ENCODE peak calls at places on chromosome 1, in ten cellular contexts. Z, C, Y, J, V, E, G, H, A and U are unnamed samples.

GRCh38 chr1:3423245-3423829 is 31.1 kb upstream of the ARHGEF16 start:
- DNase-seq in E (no peak), G (peak), Z (no peak), H (no peak), A (no peak), J (no peak), Y (no peak), C (no peak), V (no peak), U (no peak)

GRCh38 chr1:235468009-235468408 is 36.2 kb downstream of the B3GALNT2 start:
- DNase-seq in H (no peak), V (no peak), G (no peak), Y (no peak), C (no peak), J (no peak), A (no peak), E (no peak), Z (no peak), U (no peak)

GRCh38 chr1:101451888-101452287 is 215.1 kb downstream of the S1PR1 start:
- DNase-seq in C (no peak), G (no peak), Y (no peak), H (no peak), J (no peak), V (no peak), Z (no peak), E (no peak), A (no peak), U (no peak)

GRCh38 chr1:246961939-246962373 is 30.2 kb upstream of the AHCTF1 start:
- DNase-seq in V (no peak), Z (no peak), A (no peak), H (no peak), J (no peak), C (peak), E (no peak), Y (no peak), G (no peak), U (no peak)

GRCh38 chr1:150164769-150165168 is 15.1 kb downstream of the PLEKHO1 start:
- DNase-seq in E (no peak), H (no peak), G (no peak), Z (no peak), V (no peak), C (no peak), A (no peak), J (no peak), Y (no peak), U (no peak)

GRCh38 chr1:31027693-31028526 is 37.6 kb downstream of the PUM1 start:
- DNase-seq in C (no peak), A (no peak), Z (no peak), G (no peak), H (no peak), V (no peak), Y (no peak), E (no peak), J (no peak), U (no peak)

GRCh38 chr1:192878249-192878648 is 69.4 kb downstream of the RGS2 start:
- DNase-seq in C (no peak), Z (no peak), V (no peak), Y (no peak), G (no peak), A (peak), E (no peak), H (no peak), J (no peak), U (no peak)

GRCh38 chr1:13950637-13951036 is 250.6 kb downstream of the PRDM2 start:
- DNase-seq in G (no peak), Y (no peak), E (no peak), J (peak), V (peak), Z (no peak), H (no peak), C (no peak), A (no peak), U (peak)

GRCh38 chr1:97186381-97186780 is 464.8 kb downstream of the PTBP2 start:
- DNase-seq in G (no peak), Z (no peak), V (peak), J (no peak), E (no peak), H (no peak), A (no peak), Y (no peak), C (peak), U (peak)